ENCODE peak calls at places on chromosomes 1 and 21, in ten cellular contexts. One of them, this sample, is unnamed.
A peak's percentile ranks its signal among the peaks of the same experiment; 100 is the strongest.

GRCh38 chr1:162987866-162988265 is 81.3 kb upstream of the RGS4 start:
- DNase-seq in heart left ventricle: no peak
- DNase-seq in body of pancreas: no peak
- DNase-seq in ovary: no peak
- DNase-seq in stomach: no peak
- DNase-seq in adrenal gland: peak; percentile 37
- DNase-seq in H9: no peak
- DNase-seq in fibroblast of pulmonary artery: peak; percentile 46
- DNase-seq in GM12878: no peak
- DNase-seq in Caco-2: no peak
- DNase-seq in this sample: no peak

GRCh38 chr1:184954232-184954995 is 19.9 kb downstream of the NIBAN1 start:
- DNase-seq in ovary: no peak
- DNase-seq in GM12878: no peak
- DNase-seq in body of pancreas: no peak
- DNase-seq in Caco-2: peak; percentile 9
- DNase-seq in heart left ventricle: no peak
- DNase-seq in adrenal gland: no peak
- DNase-seq in fibroblast of pulmonary artery: no peak
- DNase-seq in stomach: no peak
- DNase-seq in H9: no peak
- DNase-seq in this sample: no peak

GRCh38 chr1:193435771-193436170 is 249.4 kb upstream of the B3GALT2 start:
- DNase-seq in body of pancreas: no peak
- DNase-seq in GM12878: no peak
- DNase-seq in ovary: no peak
- DNase-seq in stomach: no peak
- DNase-seq in heart left ventricle: no peak
- DNase-seq in adrenal gland: no peak
- DNase-seq in fibroblast of pulmonary artery: no peak
- DNase-seq in Caco-2: no peak
- DNase-seq in H9: no peak
- DNase-seq in this sample: no peak

GRCh38 chr1:198623920-198624647 is 14.8 kb upstream of the PTPRC start:
- DNase-seq in heart left ventricle: no peak
- DNase-seq in stomach: no peak
- DNase-seq in Caco-2: no peak
- DNase-seq in H9: no peak
- DNase-seq in fibroblast of pulmonary artery: peak; percentile 64
- DNase-seq in GM12878: no peak
- DNase-seq in ovary: no peak
- DNase-seq in body of pancreas: no peak
- DNase-seq in adrenal gland: no peak
- DNase-seq in this sample: no peak

GRCh38 chr1:119893238-119893791 is 3.0 kb downstream of the ADAM30 start:
- DNase-seq in GM12878: no peak
- DNase-seq in heart left ventricle: no peak
- DNase-seq in adrenal gland: no peak
- DNase-seq in fibroblast of pulmonary artery: no peak
- DNase-seq in stomach: no peak
- DNase-seq in Caco-2: no peak
- DNase-seq in ovary: no peak
- DNase-seq in body of pancreas: no peak
- DNase-seq in H9: no peak
- DNase-seq in this sample: no peak

GRCh38 chr1:212666116-212666775 is 33.4 kb downstream of the BATF3 start:
- DNase-seq in Caco-2: no peak
- DNase-seq in adrenal gland: no peak
- DNase-seq in H9: peak; percentile 26
- DNase-seq in heart left ventricle: no peak
- DNase-seq in fibroblast of pulmonary artery: no peak
- DNase-seq in GM12878: no peak
- DNase-seq in body of pancreas: no peak
- DNase-seq in ovary: no peak
- DNase-seq in stomach: no peak
- DNase-seq in this sample: no peak

GRCh38 chr1:65527211-65527610 is 106.7 kb downstream of the LEPR start:
- DNase-seq in H9: no peak
- DNase-seq in Caco-2: no peak
- DNase-seq in ovary: no peak
- DNase-seq in body of pancreas: no peak
- DNase-seq in heart left ventricle: no peak
- DNase-seq in stomach: no peak
- DNase-seq in adrenal gland: no peak
- DNase-seq in fibroblast of pulmonary artery: peak; percentile 56
- DNase-seq in GM12878: no peak
- DNase-seq in this sample: no peak

GRCh38 chr1:58727363-58727762 is 27.5 kb upstream of the MYSM1 start:
- DNase-seq in body of pancreas: no peak
- DNase-seq in adrenal gland: no peak
- DNase-seq in H9: no peak
- DNase-seq in ovary: no peak
- DNase-seq in heart left ventricle: no peak
- DNase-seq in Caco-2: no peak
- DNase-seq in stomach: no peak
- DNase-seq in GM12878: no peak
- DNase-seq in fibroblast of pulmonary artery: peak; percentile 88
- DNase-seq in this sample: no peak

GRCh38 chr1:18618546-18619466 is 11.8 kb upstream of the PAX7 start:
- DNase-seq in fibroblast of pulmonary artery: peak; percentile 7
- DNase-seq in stomach: no peak
- DNase-seq in heart left ventricle: no peak
- DNase-seq in adrenal gland: no peak
- DNase-seq in H9: no peak
- DNase-seq in Caco-2: no peak
- DNase-seq in ovary: no peak
- DNase-seq in GM12878: no peak
- DNase-seq in body of pancreas: no peak
- DNase-seq in this sample: no peak

GRCh38 chr1:155064109-155064812 is 721 bp downstream of the EFNA4 start:
- DNase-seq in ovary: peak; percentile 53
- DNase-seq in body of pancreas: no peak
- DNase-seq in H9: peak; percentile 72
- DNase-seq in heart left ventricle: no peak
- DNase-seq in Caco-2: peak; percentile 66
- DNase-seq in adrenal gland: no peak
- DNase-seq in stomach: no peak
- DNase-seq in fibroblast of pulmonary artery: no peak
- DNase-seq in GM12878: no peak
- DNase-seq in this sample: no peak

GRCh38 chr1:181251001-181251712 is 162.7 kb downstream of the IER5 start:
- DNase-seq in stomach: peak; percentile 26
- DNase-seq in body of pancreas: peak; percentile 24
- DNase-seq in ovary: no peak
- DNase-seq in Caco-2: no peak
- DNase-seq in adrenal gland: peak; percentile 46
- DNase-seq in GM12878: no peak
- DNase-seq in heart left ventricle: no peak
- DNase-seq in fibroblast of pulmonary artery: peak; percentile 79
- DNase-seq in H9: no peak
- DNase-seq in this sample: no peak

GRCh38 chr1:15703562-15703961 is 19.4 kb downstream of the PLEKHM2 start:
- DNase-seq in stomach: peak; percentile 60
- DNase-seq in GM12878: no peak
- DNase-seq in adrenal gland: peak; percentile 84
- DNase-seq in body of pancreas: peak; percentile 43
- DNase-seq in fibroblast of pulmonary artery: peak; percentile 93
- DNase-seq in H9: no peak
- DNase-seq in Caco-2: no peak
- DNase-seq in ovary: peak; percentile 92
- DNase-seq in heart left ventricle: peak; percentile 88
- DNase-seq in this sample: peak; percentile 63

GRCh38 chr1:156497743-156498446 is 2.7 kb downstream of the MEF2D start:
- DNase-seq in GM12878: no peak
- DNase-seq in Caco-2: no peak
- DNase-seq in adrenal gland: peak; percentile 55
- DNase-seq in ovary: no peak
- DNase-seq in H9: no peak
- DNase-seq in stomach: no peak
- DNase-seq in heart left ventricle: peak; percentile 41
- DNase-seq in body of pancreas: no peak
- DNase-seq in fibroblast of pulmonary artery: no peak
- DNase-seq in this sample: no peak

GRCh38 chr21:42526379-42526727 is 12.7 kb downstream of the SLC37A1 start:
- DNase-seq in GM12878: no peak
- DNase-seq in stomach: peak; percentile 73
- DNase-seq in H9: no peak
- DNase-seq in body of pancreas: peak; percentile 47
- DNase-seq in Caco-2: no peak
- DNase-seq in adrenal gland: peak; percentile 70
- DNase-seq in ovary: peak; percentile 33
- DNase-seq in heart left ventricle: peak; percentile 58
- DNase-seq in fibroblast of pulmonary artery: no peak
- DNase-seq in this sample: no peak

GRCh38 chr21:34022557-34023335 is 50.6 kb upstream of the MRPS6 start:
- DNase-seq in H9: no peak
- DNase-seq in body of pancreas: no peak
- DNase-seq in ovary: no peak
- DNase-seq in adrenal gland: peak; percentile 31
- DNase-seq in Caco-2: no peak
- DNase-seq in GM12878: no peak
- DNase-seq in stomach: no peak
- DNase-seq in heart left ventricle: peak; percentile 30
- DNase-seq in fibroblast of pulmonary artery: no peak
- DNase-seq in this sample: no peak

GRCh38 chr1:143619851-143620250 is 351.9 kb downstream of the FAM72C start:
- DNase-seq in ovary: no peak
- DNase-seq in stomach: no peak
- DNase-seq in GM12878: no peak
- DNase-seq in body of pancreas: no peak
- DNase-seq in heart left ventricle: no peak
- DNase-seq in fibroblast of pulmonary artery: no peak
- DNase-seq in H9: no peak
- DNase-seq in adrenal gland: no peak
- DNase-seq in Caco-2: no peak
- DNase-seq in this sample: no peak

DNA sequence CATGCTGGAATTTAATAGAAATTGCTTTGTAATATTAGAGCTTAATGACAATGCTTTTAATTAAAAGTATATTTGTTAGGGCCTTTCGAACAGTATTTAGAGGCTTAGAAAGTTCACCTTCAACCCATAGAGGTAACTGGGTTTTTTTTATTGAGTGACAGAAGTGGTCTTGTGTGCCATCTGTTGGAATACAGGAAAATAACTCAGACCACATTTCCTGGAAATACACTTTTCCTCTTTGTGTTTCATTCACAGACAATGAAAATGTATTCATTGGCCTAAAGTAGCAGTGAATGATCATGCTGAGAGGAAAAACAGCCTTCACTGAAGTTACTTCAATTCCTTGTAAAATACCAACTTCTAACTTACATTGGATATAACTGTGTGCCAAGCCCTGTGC is 83.6 kb upstream of the L1TD1 start:
- DNase-seq in stomach: no peak
- DNase-seq in Caco-2: no peak
- DNase-seq in body of pancreas: no peak
- DNase-seq in H9: no peak
- DNase-seq in fibroblast of pulmonary artery: no peak
- DNase-seq in ovary: no peak
- DNase-seq in heart left ventricle: no peak
- DNase-seq in GM12878: no peak
- DNase-seq in adrenal gland: no peak
- DNase-seq in this sample: no peak
- TF ChIP-seq CTCF in stomach: no peak
- TF ChIP-seq CTCF in Caco-2: no peak
- TF ChIP-seq CTCF in body of pancreas: no peak
- TF ChIP-seq CTCF in H9: peak; percentile 25
- TF ChIP-seq CTCF in fibroblast of pulmonary artery: no peak
- TF ChIP-seq CTCF in ovary: no peak
- TF ChIP-seq CTCF in heart left ventricle: no peak
- TF ChIP-seq CTCF in GM12878: no peak
- TF ChIP-seq CTCF in adrenal gland: no peak
- TF ChIP-seq CTCF in this sample: no peak

GRCh38 chr1:11062965-11063401 is 3.2 kb upstream of the SRM start:
- DNase-seq in H9: no peak
- DNase-seq in stomach: no peak
- DNase-seq in heart left ventricle: no peak
- DNase-seq in GM12878: peak; percentile 87
- DNase-seq in adrenal gland: no peak
- DNase-seq in ovary: no peak
- DNase-seq in fibroblast of pulmonary artery: no peak
- DNase-seq in body of pancreas: no peak
- DNase-seq in Caco-2: no peak
- DNase-seq in this sample: no peak
- TF ChIP-seq CTCF in H9: no peak
- TF ChIP-seq CTCF in stomach: no peak
- TF ChIP-seq CTCF in heart left ventricle: no peak
- TF ChIP-seq CTCF in GM12878: no peak
- TF ChIP-seq CTCF in adrenal gland: no peak
- TF ChIP-seq CTCF in ovary: no peak
- TF ChIP-seq CTCF in fibroblast of pulmonary artery: no peak
- TF ChIP-seq CTCF in body of pancreas: no peak
- TF ChIP-seq CTCF in Caco-2: no peak
- TF ChIP-seq CTCF in this sample: no peak

GRCh38 chr1:228259951-228260350 is 52.1 kb downstream of the OBSCN start:
- DNase-seq in H9: peak; percentile 48
- DNase-seq in ovary: no peak
- DNase-seq in GM12878: no peak
- DNase-seq in adrenal gland: no peak
- DNase-seq in Caco-2: no peak
- DNase-seq in heart left ventricle: no peak
- DNase-seq in body of pancreas: no peak
- DNase-seq in fibroblast of pulmonary artery: no peak
- DNase-seq in stomach: no peak
- DNase-seq in this sample: no peak
- TF ChIP-seq CTCF in H9: peak; percentile 63
- TF ChIP-seq CTCF in ovary: no peak
- TF ChIP-seq CTCF in GM12878: no peak
- TF ChIP-seq CTCF in adrenal gland: no peak
- TF ChIP-seq CTCF in Caco-2: peak; percentile 14
- TF ChIP-seq CTCF in heart left ventricle: no peak
- TF ChIP-seq CTCF in body of pancreas: no peak
- TF ChIP-seq CTCF in fibroblast of pulmonary artery: peak; percentile 8
- TF ChIP-seq CTCF in stomach: no peak
- TF ChIP-seq CTCF in this sample: no peak

GRCh38 chr1:210195635-210196160 is 36.9 kb upstream of the SERTAD4 start:
- DNase-seq in ovary: no peak
- DNase-seq in adrenal gland: no peak
- DNase-seq in stomach: no peak
- DNase-seq in GM12878: no peak
- DNase-seq in body of pancreas: no peak
- DNase-seq in Caco-2: peak; percentile 10
- DNase-seq in fibroblast of pulmonary artery: peak; percentile 11
- DNase-seq in H9: no peak
- DNase-seq in heart left ventricle: no peak
- DNase-seq in this sample: no peak

GRCh38 chr1:210198840-210199239 is 33.8 kb upstream of the SERTAD4 start:
- DNase-seq in Caco-2: no peak
- DNase-seq in heart left ventricle: no peak
- DNase-seq in fibroblast of pulmonary artery: no peak
- DNase-seq in stomach: no peak
- DNase-seq in ovary: no peak
- DNase-seq in GM12878: no peak
- DNase-seq in H9: no peak
- DNase-seq in adrenal gland: no peak
- DNase-seq in body of pancreas: no peak
- DNase-seq in this sample: no peak

GRCh38 chr1:210201671-210202070 is 30.9 kb upstream of the SERTAD4 start:
- DNase-seq in adrenal gland: no peak
- DNase-seq in ovary: no peak
- DNase-seq in stomach: no peak
- DNase-seq in fibroblast of pulmonary artery: no peak
- DNase-seq in heart left ventricle: no peak
- DNase-seq in GM12878: no peak
- DNase-seq in Caco-2: no peak
- DNase-seq in body of pancreas: no peak
- DNase-seq in H9: no peak
- DNase-seq in this sample: no peak

GRCh38 chr1:210200090-210200736 is 32.4 kb upstream of the SERTAD4 start:
- DNase-seq in ovary: no peak
- DNase-seq in fibroblast of pulmonary artery: no peak
- DNase-seq in Caco-2: no peak
- DNase-seq in body of pancreas: no peak
- DNase-seq in stomach: no peak
- DNase-seq in GM12878: no peak
- DNase-seq in H9: no peak
- DNase-seq in heart left ventricle: no peak
- DNase-seq in adrenal gland: no peak
- DNase-seq in this sample: no peak
- TF ChIP-seq CTCF in ovary: no peak
- TF ChIP-seq CTCF in fibroblast of pulmonary artery: peak; percentile 0
- TF ChIP-seq CTCF in Caco-2: no peak
- TF ChIP-seq CTCF in body of pancreas: no peak
- TF ChIP-seq CTCF in stomach: no peak
- TF ChIP-seq CTCF in GM12878: no peak
- TF ChIP-seq CTCF in H9: no peak
- TF ChIP-seq CTCF in heart left ventricle: peak; percentile 41
- TF ChIP-seq CTCF in adrenal gland: no peak
- TF ChIP-seq CTCF in this sample: no peak

This sample was measured in lung.